ENCODE peak calls at places on chromosomes 6 and 20, in six cellular contexts. C is pancreas; I is neuronal stem cell; H is endodermal cell; V is body of pancreas; O is CD4-positive, alpha-beta T cell. T is an unnamed sample.

GRCh38 chr6:83092756-83093399 is 25.4 kb downstream of the DOP1A start:
- DNase-seq in C (no peak), I (no peak), H (no peak), V (no peak), O (no peak), T (no peak)

GRCh38 chr20:37523012-37523391 is 2.0 kb downstream of the NNAT start:
- DNase-seq in C (no peak), I (no peak), H (peak), V (no peak), O (no peak), T (no peak)

GRCh38 chr6:10615675-10616074 is 78.7 kb downstream of the C6orf52 start:
- DNase-seq in C (no peak), I (no peak), H (no peak), V (no peak), O (no peak), T (no peak)

GRCh38 chr20:59023616-59024015 is 4.4 kb downstream of the TUBB1 start:
- DNase-seq in C (no peak), I (no peak), H (no peak), V (no peak), O (no peak), T (no peak)

GRCh38 chr6:42781546-42781810 is 374 bp upstream of the BICRAL start:
- DNase-seq in C (no peak), I (no peak), H (no peak), V (no peak), O (no peak), T (no peak)

GRCh38 chr6:148965287-148965686 is 218.5 kb downstream of the UST start:
- DNase-seq in C (no peak), I (no peak), H (no peak), V (peak), O (no peak), T (no peak)

GRCh38 chr6:103675807-103676406 is 1183.8 kb downstream of the HACE1 start:
- DNase-seq in C (no peak), I (no peak), H (no peak), V (no peak), O (no peak), T (no peak)

GRCh38 chr6:48476257-48476656 is 365.3 kb upstream of the PTCHD4 start:
- DNase-seq in C (no peak), I (peak), H (peak), V (no peak), O (no peak), T (no peak)

GRCh38 chr20:4603724-4604123 is 118.0 kb upstream of the PRND start:
- DNase-seq in C (no peak), I (no peak), H (no peak), V (no peak), O (no peak), T (no peak)

GRCh38 chr6:168120390-168121307 is 41.6 kb upstream of the FRMD1 start:
- DNase-seq in C (no peak), I (no peak), H (peak), V (no peak), O (no peak), T (no peak)

GRCh38 chr6:7996538-7997225 is 67.5 kb downstream of the BLOC1S5 start:
- DNase-seq in C (no peak), I (no peak), H (no peak), V (no peak), O (no peak), T (no peak)

DNA sequence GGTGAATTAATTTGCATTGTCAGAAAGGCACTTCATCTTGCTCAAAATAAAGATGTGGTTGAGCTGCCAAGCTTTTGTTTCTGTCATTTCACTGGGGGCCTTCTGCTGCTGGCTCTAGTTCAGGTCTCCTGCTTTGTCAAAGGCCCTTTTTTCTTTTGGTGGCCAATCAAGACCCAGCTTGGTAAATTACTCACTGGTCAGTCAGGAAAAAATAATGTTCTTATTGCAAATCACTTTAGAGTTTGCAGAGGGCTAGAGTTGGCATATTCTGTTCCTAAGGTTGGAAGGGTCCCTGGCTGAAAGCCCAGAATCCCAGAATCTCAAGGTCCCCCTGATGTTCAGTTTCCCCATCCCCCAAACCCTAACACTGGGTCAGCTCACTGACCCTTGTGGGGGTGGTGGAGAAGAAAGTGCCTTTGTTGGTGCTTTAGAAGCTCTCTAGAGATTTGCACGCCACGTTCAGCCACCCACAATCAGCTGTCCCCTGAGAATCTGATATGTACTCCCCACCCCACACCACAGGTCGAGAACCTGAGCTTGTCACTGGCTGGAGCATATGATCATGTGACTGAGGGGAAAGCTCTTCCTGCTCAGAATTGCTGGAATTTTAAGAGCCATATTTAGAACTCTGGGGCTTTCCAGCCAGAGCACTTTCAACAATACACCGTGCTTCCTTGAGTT is 21.7 kb upstream of the BNIP5 start:
- DNase-seq in C (no peak), I (no peak), H (no peak), V (no peak), O (no peak), T (no peak)
- H3K27ac ChIP-seq in C (peak), I (no peak), H (no peak), V (peak), O (no peak), T (peak)

DNA sequence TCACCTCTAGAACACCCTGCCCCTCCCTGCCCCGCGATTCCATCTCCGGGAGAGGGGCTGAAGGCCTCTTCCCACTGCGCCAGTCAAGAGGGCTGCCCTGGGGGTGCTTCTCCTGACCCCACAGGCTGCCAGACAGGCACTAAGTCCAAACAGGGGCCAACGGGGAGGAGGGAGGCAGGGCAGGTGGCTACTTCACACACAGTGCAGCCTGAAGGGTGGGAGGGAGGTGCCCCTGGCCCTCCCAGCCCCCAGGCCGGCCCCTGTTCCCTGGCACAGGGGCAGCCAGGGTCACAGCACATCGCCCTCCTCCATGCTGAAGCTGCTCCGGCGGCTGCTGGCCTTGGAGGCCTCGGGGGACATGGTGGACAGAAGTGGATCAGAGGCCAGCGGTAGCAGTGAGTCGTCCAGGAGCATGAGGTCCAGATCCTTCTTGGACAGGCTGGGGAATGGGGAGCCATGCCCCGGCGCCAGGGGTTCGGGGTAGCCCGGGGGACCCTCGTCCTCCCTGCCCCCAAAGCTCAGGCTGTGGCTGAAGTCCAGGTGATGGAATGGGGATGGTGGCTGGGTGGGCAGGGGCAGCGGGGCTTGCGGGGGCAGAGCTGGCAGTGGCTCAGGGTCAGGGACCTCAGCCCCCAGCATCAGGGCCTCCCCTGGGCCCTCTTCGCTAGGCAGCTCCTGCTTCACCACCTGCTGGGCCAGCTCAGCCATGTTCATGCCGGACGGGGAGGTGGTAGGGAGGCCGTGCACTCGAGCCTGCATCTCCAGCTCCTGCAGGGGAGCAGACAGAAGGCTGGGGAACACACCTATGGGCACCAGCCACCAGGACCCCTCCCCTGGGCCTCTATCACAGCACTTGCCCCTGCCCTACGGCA is 46.3 kb downstream of the MDFI start:
- DNase-seq in C (no peak), I (no peak), H (peak), V (no peak), O (no peak), T (no peak)
- H3K27ac ChIP-seq in C (no peak), I (no peak), H (no peak), V (no peak), O (no peak), T (peak)

GRCh38 chr20:10005885-10006284 is 28.9 kb upstream of the ANKEF1 start:
- DNase-seq in C (no peak), I (no peak), H (no peak), V (peak), O (no peak), T (no peak)
- H3K27ac ChIP-seq in C (peak), I (no peak), H (no peak), V (no peak), O (no peak), T (no peak)

GRCh38 chr6:155417454-155417853 is 38.2 kb downstream of the NOX3 start:
- DNase-seq in C (no peak), I (no peak), H (no peak), V (no peak), O (no peak), T (no peak)

GRCh38 chr6:155420492-155420891 is 35.1 kb downstream of the NOX3 start:
- DNase-seq in C (no peak), I (no peak), H (no peak), V (no peak), O (no peak), T (no peak)

GRCh38 chr6:155418017-155418749 is 37.5 kb downstream of the NOX3 start:
- DNase-seq in C (no peak), I (no peak), H (no peak), V (no peak), O (peak), T (no peak)

GRCh38 chr6:155415953-155416352 is 39.7 kb downstream of the NOX3 start:
- DNase-seq in C (no peak), I (no peak), H (no peak), V (no peak), O (no peak), T (no peak)

GRCh38 chr6:155419161-155419560 is 36.5 kb downstream of the NOX3 start:
- DNase-seq in C (no peak), I (no peak), H (no peak), V (no peak), O (no peak), T (no peak)
- H3K27ac ChIP-seq in C (no peak), I (no peak), H (no peak), V (no peak), O (peak), T (no peak)

GRCh38 chr6:109058620-109059019 is 36.0 kb downstream of the SESN1 start:
- DNase-seq in C (no peak), I (no peak), H (no peak), V (no peak), O (no peak), T (no peak)

GRCh38 chr6:109052852-109053251 is 41.8 kb downstream of the SESN1 start:
- DNase-seq in C (no peak), I (peak), H (no peak), V (no peak), O (no peak), T (no peak)

GRCh38 chr6:109053285-109053684 is 41.4 kb downstream of the SESN1 start:
- DNase-seq in C (no peak), I (peak), H (no peak), V (no peak), O (no peak), T (no peak)

GRCh38 chr6:109056661-109057060 is 38.0 kb downstream of the SESN1 start:
- DNase-seq in C (no peak), I (no peak), H (no peak), V (no peak), O (no peak), T (no peak)

GRCh38 chr6:109055771-109056235 is 38.8 kb downstream of the SESN1 start:
- DNase-seq in C (no peak), I (no peak), H (no peak), V (no peak), O (no peak), T (no peak)
- H3K27ac ChIP-seq in C (no peak), I (no peak), H (no peak), V (no peak), O (no peak), T (no peak)

GRCh38 chr20:5608448-5609161 is 141.6 kb upstream of the SHLD1 start:
- DNase-seq in C (no peak), I (no peak), H (no peak), V (no peak), O (no peak), T (no peak)
- H3K27ac ChIP-seq in C (peak), I (no peak), H (no peak), V (no peak), O (peak), T (peak)

DNA sequence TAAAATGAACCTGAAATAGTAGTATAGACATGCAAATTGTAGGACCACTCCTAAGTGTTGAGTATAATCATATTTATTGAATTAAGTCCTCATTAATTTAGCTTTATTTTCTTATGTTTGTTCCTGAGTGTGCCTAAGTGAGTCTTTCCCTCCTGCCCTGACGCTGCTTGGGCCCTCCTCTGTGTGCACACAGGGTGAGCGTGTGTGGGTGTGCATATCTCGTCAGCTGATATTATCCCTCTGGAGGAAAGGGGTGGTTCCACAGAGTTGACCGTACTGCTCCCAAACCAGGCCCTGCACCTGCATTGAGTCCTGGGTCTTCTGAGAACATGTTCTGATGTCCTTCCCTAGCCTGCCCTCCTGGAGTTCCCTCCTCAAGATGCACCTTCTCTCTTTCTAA is 28.0 kb downstream of the TULP4 start:
- DNase-seq in C (no peak), I (no peak), H (no peak), V (no peak), O (no peak), T (no peak)
- H3K27ac ChIP-seq in C (no peak), I (no peak), H (no peak), V (no peak), O (no peak), T (no peak)

GRCh38 chr20:62119591-62120364 is 2.5 kb upstream of the LSM14B start:
- DNase-seq in C (no peak), I (no peak), H (no peak), V (peak), O (no peak), T (no peak)

GRCh38 chr20:62117658-62118057 is 4.6 kb upstream of the LSM14B start:
- DNase-seq in C (no peak), I (no peak), H (no peak), V (no peak), O (peak), T (no peak)

GRCh38 chr20:62118113-62119043 is 3.9 kb upstream of the LSM14B start:
- DNase-seq in C (peak), I (no peak), H (no peak), V (no peak), O (no peak), T (no peak)

GRCh38 chr20:62120365-62120762 is 1.9 kb upstream of the LSM14B start:
- DNase-seq in C (no peak), I (no peak), H (no peak), V (no peak), O (no peak), T (no peak)

GRCh38 chr20:62119101-62119500 is 3.2 kb upstream of the LSM14B start:
- DNase-seq in C (peak), I (no peak), H (no peak), V (no peak), O (no peak), T (no peak)
- H3K27ac ChIP-seq in C (peak), I (no peak), H (no peak), V (peak), O (peak), T (no peak)

GRCh38 chr6:105609375-105609991 is 206.6 kb upstream of the PREP start:
- DNase-seq in C (no peak), I (no peak), H (no peak), V (no peak), O (no peak), T (no peak)

GRCh38 chr6:105607624-105608392 is 204.9 kb upstream of the PREP start:
- DNase-seq in C (no peak), I (no peak), H (no peak), V (no peak), O (no peak), T (no peak)

GRCh38 chr6:105606871-105607421 is 204.1 kb upstream of the PREP start:
- DNase-seq in C (no peak), I (no peak), H (no peak), V (no peak), O (no peak), T (no peak)

GRCh38 chr6:105608393-105608705 is 205.5 kb upstream of the PREP start:
- DNase-seq in C (no peak), I (no peak), H (no peak), V (no peak), O (no peak), T (no peak)

GRCh38 chr6:105608711-105609374 is 206.0 kb upstream of the PREP start:
- DNase-seq in C (no peak), I (no peak), H (no peak), V (no peak), O (no peak), T (no peak)
- H3K27ac ChIP-seq in C (peak), I (no peak), H (no peak), V (no peak), O (no peak), T (no peak)

GRCh38 chr20:10519361-10520048 is 84.4 kb downstream of the SLX4IP start:
- DNase-seq in C (no peak), I (no peak), H (no peak), V (no peak), O (no peak), T (no peak)

GRCh38 chr20:10523438-10523837 is 88.3 kb downstream of the SLX4IP start:
- DNase-seq in C (no peak), I (no peak), H (no peak), V (no peak), O (no peak), T (no peak)

GRCh38 chr20:10522328-10522727 is 87.2 kb downstream of the SLX4IP start:
- DNase-seq in C (no peak), I (no peak), H (no peak), V (no peak), O (no peak), T (no peak)

GRCh38 chr20:10521836-10522235 is 86.7 kb downstream of the SLX4IP start:
- DNase-seq in C (no peak), I (no peak), H (no peak), V (no peak), O (no peak), T (no peak)

GRCh38 chr20:10521068-10521834 is 86.1 kb downstream of the SLX4IP start:
- DNase-seq in C (no peak), I (peak), H (no peak), V (no peak), O (no peak), T (no peak)
- H3K27ac ChIP-seq in C (no peak), I (peak), H (peak), V (no peak), O (no peak), T (no peak)

T was measured in substantia nigra.